ENCODE peak calls at places on chromosomes 1 and 21, in seven cellular contexts. O, K, G, U, X, Q and V are unnamed samples.

GRCh38 chr1:186442651-186443114 is 18.2 kb downstream of the PDC start:
- DNase-seq in O (no peak), Q (no peak), U (peak; percentile 22), G (no peak), K (peak; percentile 90), X (no peak), V (no peak)

GRCh38 chr1:171636141-171636540 is 14.1 kb downstream of the MYOCOS start:
- DNase-seq in Q (no peak), O (no peak), U (no peak), K (no peak), G (no peak), X (no peak), V (no peak)

GRCh38 chr1:112603012-112603411 is 15.9 kb downstream of the ST7L start:
- DNase-seq in Q (no peak), U (no peak), K (no peak), G (no peak), O (no peak), X (no peak), V (no peak)

GRCh38 chr1:174200746-174201145 is 41.4 kb downstream of the RABGAP1L start:
- DNase-seq in G (no peak), U (no peak), X (no peak), O (no peak), K (no peak), Q (no peak), V (no peak)

GRCh38 chr1:151843398-151843797 is 3.8 kb upstream of the C2CD4D start:
- DNase-seq in G (no peak), Q (no peak), K (no peak), U (no peak), O (no peak), X (no peak), V (no peak)

GRCh38 chr1:147109762-147110161 is 62.5 kb downstream of the PRKAB2 start:
- DNase-seq in O (no peak), K (no peak), U (no peak), G (no peak), X (no peak), Q (peak; percentile 37), V (no peak)

GRCh38 chr21:43768868-43769167 is 7.3 kb downstream of the CSTB start:
- DNase-seq in K (no peak), U (no peak), X (no peak), Q (no peak), G (no peak), O (no peak), V (no peak)

GRCh38 chr1:109294481-109294880 is 11.5 kb upstream of the PSRC1 start:
- DNase-seq in U (no peak), Q (no peak), G (no peak), K (no peak), X (no peak), O (no peak), V (no peak)

GRCh38 chr21:42362700-42363099 is 3.6 kb downstream of the TFF1 start:
- DNase-seq in G (no peak), K (no peak), U (no peak), X (no peak), Q (no peak), O (no peak), V (no peak)

GRCh38 chr1:246682231-246682895 is 41.8 kb upstream of the SCCPDH start:
- DNase-seq in G (no peak), X (peak; percentile 48), Q (no peak), O (no peak), U (no peak), K (peak; percentile 21), V (no peak)

GRCh38 chr1:54193453-54193852 is 6.4 kb downstream of the CYB5RL start:
- DNase-seq in O (no peak), Q (no peak), X (no peak), G (no peak), U (no peak), K (no peak), V (no peak)

DNA sequence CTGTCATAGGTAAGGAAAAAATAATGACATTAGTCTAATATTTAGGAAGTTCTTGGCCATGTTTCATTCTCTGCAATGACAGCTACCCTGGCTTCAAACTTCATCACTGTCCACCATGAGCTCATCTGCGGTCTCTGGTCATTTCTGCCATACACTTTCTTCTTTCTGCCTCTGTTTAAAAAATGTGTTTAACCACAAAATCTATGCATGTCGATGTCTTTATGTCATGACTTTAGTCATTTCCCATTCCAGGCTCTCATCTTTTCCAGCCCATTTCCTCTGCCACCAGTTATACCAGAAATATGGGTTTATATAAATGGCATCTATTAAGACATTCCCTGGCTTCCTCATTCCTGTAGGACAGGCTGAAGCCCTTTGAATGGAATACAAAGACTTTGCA is 68.5 kb upstream of the DUSP10 start:
- DNase-seq in K (peak; percentile 91), X (no peak), O (no peak), Q (no peak), U (peak; percentile 91), G (no peak), V (no peak)
- H3K27ac ChIP-seq in K (peak overlapping the region; percentile 2), X (no peak overlapping the region), O (no peak overlapping the region), Q (no peak overlapping the region), U (peak overlapping the region; percentile 4), G (no peak overlapping the region), V (peak overlapping the region; percentile 41)

GRCh38 chr1:230566481-230566880 is 75.8 kb upstream of the COG2 start:
- DNase-seq in Q (no peak), X (no peak), O (no peak), G (no peak), K (no peak), U (no peak), V (no peak)

GRCh38 chr1:230568676-230569075 is 73.6 kb upstream of the COG2 start:
- DNase-seq in G (no peak), U (peak; percentile 68), Q (no peak), O (no peak), X (no peak), K (peak; percentile 9), V (no peak)

GRCh38 chr1:230570724-230571390 is 71.4 kb upstream of the COG2 start:
- DNase-seq in Q (no peak), U (no peak), O (no peak), X (no peak), K (no peak), G (no peak), V (no peak)

GRCh38 chr1:230569201-230569600 is 73.1 kb upstream of the COG2 start:
- DNase-seq in K (no peak), X (no peak), O (no peak), G (no peak), Q (no peak), U (no peak), V (no peak)

GRCh38 chr1:230568008-230568407 is 74.3 kb upstream of the COG2 start:
- DNase-seq in K (peak; percentile 80), G (no peak), X (no peak), O (no peak), Q (no peak), U (peak; percentile 44), V (peak; percentile 56)
- TF ChIP-seq CTCF in K (no peak), G (peak; percentile 27), X (peak; percentile 13), O (no peak), Q (peak; percentile 33), U (peak; percentile 66), V (no peak)

GRCh38 chr1:32773018-32773763 is 44.0 kb downstream of the YARS1 start:
- DNase-seq in X (peak; percentile 77), U (no peak), Q (peak; percentile 88), G (peak; percentile 20), K (peak; percentile 69), O (no peak), V (no peak)

GRCh38 chr1:32773764-32774463 is 43.2 kb downstream of the YARS1 start:
- DNase-seq in Q (no peak), U (no peak), K (no peak), G (no peak), O (no peak), X (no peak), V (no peak)

GRCh38 chr1:32771561-32772280 is 45.4 kb downstream of the YARS1 start:
- DNase-seq in O (no peak), Q (no peak), U (no peak), K (no peak), X (no peak), G (no peak), V (no peak)

GRCh38 chr1:32770741-32771548 is 46.2 kb downstream of the YARS1 start:
- DNase-seq in O (no peak), X (no peak), U (no peak), Q (no peak), G (no peak), K (no peak), V (no peak)

DNA sequence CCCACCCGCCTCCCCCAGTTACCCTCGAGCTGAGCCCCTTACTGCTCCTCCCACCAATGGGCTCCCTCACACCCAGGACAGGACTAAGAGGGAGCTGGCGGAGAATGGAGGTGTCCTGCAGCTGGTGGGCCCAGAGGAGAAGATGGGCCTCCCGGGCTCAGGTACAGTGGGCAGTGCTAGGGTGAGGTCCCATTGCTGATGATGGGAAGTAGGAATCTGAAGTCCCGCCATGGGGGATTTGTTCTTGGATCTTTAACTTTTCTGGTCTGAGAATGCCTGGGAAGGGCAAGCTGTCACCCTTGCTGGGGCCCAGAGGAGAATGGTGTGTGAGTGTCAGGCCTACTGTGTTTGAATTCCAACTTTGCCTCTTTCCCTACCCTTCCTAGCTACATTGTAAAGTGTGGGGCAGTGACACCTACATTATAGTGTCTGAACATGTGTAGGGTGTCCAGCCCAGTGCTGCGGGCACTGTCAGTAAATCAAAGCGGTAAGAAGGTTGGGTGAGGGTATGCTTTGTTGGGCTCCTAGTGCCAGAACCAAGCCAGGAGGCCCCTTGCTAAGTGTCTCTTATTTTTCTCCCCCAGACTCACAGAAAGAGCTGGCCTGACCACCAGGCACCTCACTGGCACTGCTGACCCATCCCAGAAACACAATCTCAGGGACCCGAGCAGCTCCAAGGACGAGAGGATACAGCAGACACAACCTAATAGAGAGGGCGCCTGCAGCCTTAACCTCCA is 44.7 kb downstream of the YARS1 start:
- DNase-seq in X (no peak), G (no peak), Q (no peak), K (no peak), U (no peak), O (no peak), V (no peak)
- H3K27ac ChIP-seq in X (no peak overlapping the region), G (no peak overlapping the region), Q (peak overlapping the region; percentile 44), K (no peak overlapping the region), U (no peak overlapping the region), O (peak overlapping the region; percentile 46), V (peak overlapping the region; percentile 75)

GRCh38 chr21:39209334-39209688 is 26.1 kb upstream of the PSMG1 start:
- DNase-seq in K (no peak), G (no peak), O (no peak), U (no peak), Q (no peak), X (no peak), V (no peak)

GRCh38 chr21:39208624-39209333 is 25.5 kb upstream of the PSMG1 start:
- DNase-seq in U (no peak), O (no peak), Q (no peak), K (no peak), G (no peak), X (no peak), V (no peak)

GRCh38 chr21:39204134-39204533 is 20.9 kb upstream of the PSMG1 start:
- DNase-seq in O (no peak), G (no peak), K (no peak), X (no peak), Q (no peak), U (no peak), V (no peak)
- TF ChIP-seq CTCF in O (no peak), G (no peak), K (peak; percentile 15), X (no peak), Q (no peak), U (no peak), V (no peak)